ENCODE peak calls at places on chromosomes 3 and 15, in five cellular contexts. G is H1, Q is K562, B is HCT116, T is HepG2. Z is an unnamed sample.

GRCh38 chr3:34260266-34260990 is 462.0 kb downstream of the PDCD6IP start:
- DNase-seq in G (peak), Q (peak), B (peak), T (peak), Z (no peak)

GRCh38 chr3:86828751-86829150 is 162.2 kb downstream of the VGLL3 start:
- DNase-seq in G (no peak), Q (no peak), B (no peak), T (no peak), Z (no peak)

GRCh38 chr3:58962816-58963215 is 87.0 kb downstream of the CFAP20DC start:
- DNase-seq in G (no peak), Q (no peak), B (no peak), T (no peak), Z (no peak)

GRCh38 chr3:182258538-182259177 is 534.6 kb upstream of the ATP11B start:
- DNase-seq in G (no peak), Q (no peak), B (peak), T (peak), Z (no peak)

GRCh38 chr3:52054689-52055511 is 1.5 kb downstream of the DUSP7 start:
- DNase-seq in G (peak), Q (peak), B (no peak), T (no peak), Z (no peak)

GRCh38 chr15:35141743-35142356 is 56.8 kb upstream of the NANOGP8 start:
- DNase-seq in G (no peak), Q (no peak), B (no peak), T (peak), Z (no peak)

GRCh38 chr15:31227954-31228542 is 98.6 kb upstream of the KLF13 start:
- DNase-seq in G (no peak), Q (no peak), B (no peak), T (no peak), Z (no peak)

GRCh38 chr3:184320099-184320445 is 5.7 kb downstream of the EIF4G1 start:
- DNase-seq in G (no peak), Q (peak), B (peak), T (peak), Z (no peak)

GRCh38 chr15:42736178-42736792 is 643 bp downstream of the CDAN1 start:
- DNase-seq in G (no peak), Q (peak), B (no peak), T (no peak), Z (no peak)

GRCh38 chr3:152298393-152299242 is 29.9 kb downstream of the MBNL1 start:
- DNase-seq in G (no peak), Q (peak), B (no peak), T (peak), Z (peak)

GRCh38 chr3:133294253-133294652 is 105.6 kb upstream of the BFSP2 start:
- DNase-seq in G (no peak), Q (no peak), B (no peak), T (no peak), Z (no peak)

GRCh38 chr3:15989419-15989818 is 185.1 kb upstream of the GALNT15 start:
- DNase-seq in G (no peak), Q (no peak), B (no peak), T (no peak), Z (no peak)

GRCh38 chr3:143216709-143217182 is 97.2 kb downstream of the CHST2 start:
- DNase-seq in G (no peak), Q (no peak), B (no peak), T (no peak), Z (no peak)

GRCh38 chr15:41180206-41180789 is 50.3 kb downstream of the EXD1 start:
- DNase-seq in G (no peak), Q (no peak), B (no peak), T (no peak), Z (no peak)

GRCh38 chr3:42796332-42796885 is 7.9 kb downstream of the HIGD1A start:
- DNase-seq in G (no peak), Q (no peak), B (no peak), T (no peak), Z (no peak)

GRCh38 chr3:128619146-128619890 is 31.3 kb downstream of the RPN1 start:
- DNase-seq in G (no peak), Q (no peak), B (no peak), T (no peak), Z (no peak)

GRCh38 chr3:177792363-177793030 is 595.2 kb upstream of the TBL1XR1 start:
- DNase-seq in G (no peak), Q (no peak), B (no peak), T (no peak), Z (no peak)

GRCh38 chr3:176937546-176937945 is 259.7 kb downstream of the TBL1XR1 start:
- DNase-seq in G (no peak), Q (no peak), B (no peak), T (no peak), Z (no peak)

GRCh38 chr3:179015551-179016020 is 56.0 kb downstream of the ZMAT3 start:
- DNase-seq in G (peak), Q (peak), B (peak), T (peak), Z (peak)

GRCh38 chr3:156509209-156510174 is 45.4 kb downstream of the SSR3 start:
- DNase-seq in G (no peak), Q (peak), B (peak), T (peak), Z (no peak)

GRCh38 chr3:3552741-3553140 is 246.5 kb upstream of the LRRN1 start:
- DNase-seq in G (no peak), Q (no peak), B (no peak), T (no peak), Z (no peak)

GRCh38 chr3:126476166-126476975 is 680 bp upstream of the ZXDC start:
- DNase-seq in G (peak), Q (peak), B (peak), T (no peak), Z (no peak)

GRCh38 chr15:66622677-66623076 is 56.9 kb upstream of the LCTL start:
- DNase-seq in G (no peak), Q (no peak), B (no peak), T (no peak), Z (no peak)

GRCh38 chr3:195892355-195893120 is 15.8 kb downstream of the TNK2 start:
- DNase-seq in G (no peak), Q (no peak), B (no peak), T (peak), Z (no peak)

GRCh38 chr3:174891524-174892203 is 32.5 kb downstream of the NAALADL2 start:
- DNase-seq in G (peak), Q (no peak), B (no peak), T (no peak), Z (no peak)

GRCh38 chr15:45407786-45408185 is 29.4 kb upstream of the GATM start:
- DNase-seq in G (no peak), Q (no peak), B (no peak), T (no peak), Z (no peak)

GRCh38 chr15:65638681-65639089 is 16.9 kb downstream of the SLC24A1 start:
- DNase-seq in G (no peak), Q (peak), B (peak), T (peak), Z (peak)

GRCh38 chr3:10709110-10709781 is 106.8 kb upstream of the SLC6A11 start:
- DNase-seq in G (no peak), Q (no peak), B (no peak), T (no peak), Z (no peak)

GRCh38 chr3:29796808-29797207 is 515.9 kb downstream of the RBMS3 start:
- DNase-seq in G (no peak), Q (no peak), B (no peak), T (no peak), Z (no peak)

GRCh38 chr3:99500485-99500884 is 137.9 kb upstream of the COL8A1 start:
- DNase-seq in G (no peak), Q (no peak), B (no peak), T (no peak), Z (no peak)

GRCh38 chr15:80559761-80560160 is 135.3 kb upstream of the ABHD17C start:
- DNase-seq in G (no peak), Q (no peak), B (no peak), T (no peak), Z (no peak)

GRCh38 chr15:59190291-59190690 is 16.4 kb upstream of the LDHAL6B start:
- DNase-seq in G (no peak), Q (no peak), B (no peak), T (no peak), Z (no peak)

GRCh38 chr3:58728723-58729122 is 62.1 kb upstream of the FAM3D start:
- DNase-seq in G (no peak), Q (no peak), B (no peak), T (no peak), Z (no peak)

GRCh38 chr3:102361013-102361412 is 73.8 kb upstream of the ZPLD1 start:
- DNase-seq in G (no peak), Q (no peak), B (no peak), T (no peak), Z (no peak)

GRCh38 chr3:176513604-176514003 is 683.7 kb downstream of the TBL1XR1 start:
- DNase-seq in G (peak), Q (no peak), B (no peak), T (no peak), Z (no peak)

DNA sequence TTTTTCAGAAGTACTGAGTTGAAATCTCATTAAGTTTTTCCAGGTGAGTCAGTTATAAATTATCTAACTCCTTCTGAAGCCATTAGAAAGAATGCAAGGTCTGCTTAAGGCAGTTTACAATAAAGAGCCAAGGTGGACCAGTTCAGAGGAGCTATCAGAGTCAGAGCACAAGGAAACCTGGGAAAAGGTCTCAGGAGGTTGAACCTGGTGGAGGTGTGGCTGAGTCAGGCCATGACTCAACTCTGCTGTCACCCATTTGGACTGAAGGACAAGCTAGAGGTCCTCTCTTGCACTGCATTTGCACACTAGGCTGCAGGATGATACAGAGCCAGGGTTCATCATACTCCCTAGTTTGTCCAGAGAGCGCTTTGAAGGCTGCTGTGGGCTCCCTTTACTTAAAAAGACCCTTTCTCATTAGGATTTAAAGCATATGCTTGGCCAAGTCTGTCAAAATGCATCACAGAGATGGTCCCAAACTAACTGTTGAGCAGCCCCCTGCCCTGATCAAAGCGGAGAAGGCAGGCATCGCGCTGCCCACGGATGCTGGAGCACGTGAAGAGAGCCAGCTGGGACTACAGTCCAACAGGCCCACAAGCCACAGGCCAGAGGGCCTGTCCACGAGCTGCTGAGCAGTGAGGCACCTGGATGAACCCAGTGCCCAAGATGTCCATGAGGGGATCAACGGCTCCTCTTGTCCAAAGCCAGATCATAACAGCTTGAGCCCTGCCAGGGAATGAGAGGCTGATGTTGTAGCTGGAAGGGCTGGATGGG is 26.0 kb upstream of the MRPS22 start:
- DNase-seq in G (no peak), Q (peak), B (peak), T (no peak), Z (no peak)
- TF ChIP-seq SRF in G (no peak), Q (no peak), B (no peak), T (no peak), Z (no peak)

DNA sequence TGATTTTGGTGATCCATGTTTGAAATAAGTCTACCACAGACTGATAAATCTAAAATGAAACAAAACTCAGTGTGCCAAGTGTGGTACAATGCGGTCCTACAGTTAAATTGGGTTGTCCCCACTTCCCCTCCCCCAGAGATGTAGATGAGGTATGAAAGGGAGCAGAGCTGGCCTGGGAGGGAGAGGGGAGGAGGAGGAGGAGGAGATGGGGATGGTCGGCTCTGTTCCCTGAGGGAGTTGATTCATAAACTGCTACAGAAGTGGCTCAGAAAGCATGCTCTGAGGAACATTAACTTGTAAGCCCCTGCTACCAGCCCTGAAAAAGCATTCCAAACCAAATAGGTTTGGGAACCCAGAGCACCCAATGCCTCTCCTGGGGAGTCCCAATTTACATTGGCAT is 28.0 kb upstream of the CHRNB4 start:
- DNase-seq in G (no peak), Q (no peak), B (no peak), T (no peak), Z (no peak)
- TF ChIP-seq SRF in G (no peak), Q (no peak), B (no peak), T (no peak), Z (no peak)

DNA sequence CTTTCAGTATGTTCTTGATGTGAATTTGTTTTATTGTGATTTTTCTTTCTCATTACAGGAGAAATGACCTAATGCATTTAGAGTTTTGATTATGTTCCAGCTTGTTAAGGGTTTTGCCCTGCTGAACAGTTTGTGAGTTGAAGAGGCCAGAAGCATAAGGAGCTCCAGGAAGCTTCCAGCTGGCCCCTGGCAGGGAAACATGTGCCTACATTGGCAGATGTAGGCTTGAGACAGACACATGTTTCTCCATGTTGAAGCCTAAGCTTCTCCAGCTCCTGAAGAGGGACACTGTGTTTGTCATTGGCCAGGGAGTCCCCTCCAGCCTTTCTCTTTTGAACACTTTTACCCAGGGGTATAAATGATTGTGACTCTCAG is 88.4 kb downstream of the ASB7 start:
- DNase-seq in G (no peak), Q (no peak), B (no peak), T (no peak), Z (no peak)
- TF ChIP-seq SRF in G (no peak), Q (no peak), B (no peak), T (no peak), Z (no peak)

GRCh38 chr3:186779204-186779603 is 4.2 kb upstream of the EIF4A2 start:
- DNase-seq in G (no peak), Q (no peak), B (no peak), T (no peak), Z (no peak)

GRCh38 chr3:186772281-186772885 is 11.0 kb upstream of the EIF4A2 start:
- DNase-seq in G (no peak), Q (no peak), B (no peak), T (no peak), Z (no peak)

GRCh38 chr3:186772886-186773417 is 10.4 kb upstream of the EIF4A2 start:
- DNase-seq in G (no peak), Q (no peak), B (no peak), T (no peak), Z (no peak)

GRCh38 chr3:186775999-186776398 is 7.4 kb upstream of the EIF4A2 start:
- DNase-seq in G (no peak), Q (no peak), B (no peak), T (peak), Z (no peak)
- TF ChIP-seq SRF in G (no peak), Q (no peak), B (no peak), T (no peak), Z (no peak)

GRCh38 chr3:632571-633170 is 436.1 kb downstream of the CHL1 start:
- DNase-seq in G (peak), Q (peak), B (peak), T (peak), Z (no peak)
- TF ChIP-seq SRF in G (no peak), Q (no peak), B (no peak), T (no peak), Z (no peak)

DNA sequence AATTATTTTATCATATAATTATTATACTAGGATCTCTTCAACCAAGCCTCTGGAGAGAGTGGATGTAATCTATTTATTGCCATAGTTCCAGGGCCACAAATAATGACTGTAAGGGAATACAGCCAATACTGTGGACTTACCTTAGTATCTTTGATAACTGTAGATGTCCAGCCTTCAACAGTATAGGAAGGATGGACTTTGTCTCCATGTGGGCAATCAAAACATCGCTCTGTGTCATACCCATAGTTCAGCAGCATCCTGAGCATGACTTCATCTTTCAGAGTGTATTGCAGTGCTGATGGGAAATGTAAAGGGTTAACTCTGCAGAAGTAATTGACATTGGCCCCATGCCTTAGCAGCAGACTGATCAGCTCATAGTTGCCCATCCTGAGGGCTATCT is 14.2 kb downstream of the ASB14 start:
- DNase-seq in G (no peak), Q (no peak), B (no peak), T (peak), Z (no peak)
- TF ChIP-seq SRF in G (no peak), Q (no peak), B (no peak), T (no peak), Z (no peak)

DNA sequence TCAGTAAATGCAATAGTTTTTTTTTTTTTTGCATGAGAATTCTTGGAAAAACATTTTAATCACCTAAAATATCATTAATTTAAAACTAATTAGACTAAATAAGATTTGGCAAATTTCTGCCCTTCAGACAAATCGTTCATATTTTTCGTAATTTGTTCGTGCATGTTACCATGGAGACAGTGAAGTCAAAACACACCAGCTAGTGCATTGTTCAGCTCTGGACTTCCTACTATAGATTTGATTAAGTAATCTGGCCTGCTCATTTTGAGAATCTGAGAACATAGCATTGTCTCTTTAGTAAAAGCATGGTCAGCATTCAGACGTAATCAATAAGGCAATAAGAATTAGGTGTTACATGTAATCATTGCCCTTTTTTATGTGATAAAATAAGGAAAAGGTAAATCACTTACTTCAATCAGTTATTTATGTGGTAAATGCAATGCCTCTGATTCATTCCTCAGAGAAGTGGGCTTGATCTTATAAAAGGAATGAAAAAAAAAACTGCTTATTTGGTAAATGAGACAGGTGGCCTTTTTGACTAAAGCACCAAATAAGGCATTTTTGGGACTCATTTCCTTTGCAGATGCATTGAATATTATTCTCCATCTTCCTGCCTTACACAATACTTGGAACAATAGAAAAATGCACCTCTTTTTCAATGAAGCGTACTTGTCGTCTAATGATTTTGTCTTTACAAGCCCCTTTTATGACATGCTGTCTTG is 84.6 kb upstream of the FNDC3B start:
- DNase-seq in G (no peak), Q (no peak), B (no peak), T (peak), Z (no peak)
- TF ChIP-seq SRF in G (no peak), Q (no peak), B (no peak), T (no peak), Z (no peak)

DNA sequence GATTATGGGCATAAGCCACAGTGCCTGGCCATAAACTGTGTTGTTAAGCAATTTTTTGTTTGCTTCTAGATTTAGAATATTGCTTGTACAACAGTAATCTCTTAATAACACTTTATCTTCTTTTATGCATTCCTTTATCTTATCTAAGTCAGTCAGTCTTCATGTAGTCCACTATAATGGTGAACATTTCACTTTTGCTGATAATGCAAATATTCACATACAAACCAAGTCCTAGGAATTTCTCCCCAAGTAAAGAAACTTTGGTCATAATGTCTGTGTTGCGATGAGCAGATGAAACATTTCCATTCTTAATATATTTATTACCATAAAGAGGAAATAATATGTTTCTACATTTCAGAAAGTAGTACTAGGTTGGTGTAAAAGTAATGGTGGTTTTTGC is 765.8 kb upstream of the ARRDC4 start:
- DNase-seq in G (no peak), Q (no peak), B (no peak), T (no peak), Z (no peak)
- TF ChIP-seq SRF in G (no peak), Q (no peak), B (no peak), T (no peak), Z (no peak)